ENCODE peak calls at places on chromosome 19, in six cellular contexts. R, H, D, U, T and M are unnamed samples.

GRCh38 chr19:49132974-49133609 is 13.7 kb downstream of the PPFIA3 start:
- DNase-seq in R (peak; percentile 87), H (no peak), D (no peak), U (no peak), T (no peak), M (no peak)

GRCh38 chr19:2711175-2711936 is 8.9 kb upstream of the GNG7 start:
- DNase-seq in R (peak; percentile 22), H (peak; percentile 95), D (peak; percentile 86), U (no peak), T (no peak), M (no peak)

GRCh38 chr19:10718205-10719196 is 622 bp downstream of the DNM2 start:
- DNase-seq in R (no peak), H (peak; percentile 28), D (peak; percentile 56), U (no peak), T (peak; percentile 31), M (no peak)

GRCh38 chr19:40530091-40530901 is 46.4 kb upstream of the SHKBP1 start:
- DNase-seq in R (peak; percentile 63), H (no peak), D (no peak), U (no peak), T (no peak), M (peak; percentile 72)

GRCh38 chr19:11137542-11138384 is 17.8 kb downstream of the SPC24 start:
- DNase-seq in R (peak; percentile 86), H (peak; percentile 84), D (peak; percentile 91), U (no peak), T (peak; percentile 91), M (peak; percentile 94)

GRCh38 chr19:2663920-2664571 is 38.4 kb downstream of the GNG7 start:
- DNase-seq in R (no peak), H (no peak), D (no peak), U (no peak), T (no peak), M (no peak)

GRCh38 chr19:2324220-2324948 is 4.0 kb downstream of the LSM7 start:
- DNase-seq in R (no peak), H (no peak), D (no peak), U (no peak), T (no peak), M (no peak)

GRCh38 chr19:8526345-8527062 is 12.5 kb upstream of the ZNF414 start:
- DNase-seq in R (peak; percentile 94), H (peak; percentile 88), D (peak; percentile 95), U (peak; percentile 54), T (peak; percentile 79), M (peak; percentile 92)

GRCh38 chr19:10431254-10431942 is 11.1 kb downstream of the PDE4A start:
- DNase-seq in R (no peak), H (no peak), D (no peak), U (no peak), T (peak; percentile 44), M (no peak)

GRCh38 chr19:41548954-41549688 is 26.8 kb upstream of the CEACAM21 start:
- DNase-seq in R (no peak), H (no peak), D (peak; percentile 8), U (no peak), T (no peak), M (peak; percentile 37)

DNA sequence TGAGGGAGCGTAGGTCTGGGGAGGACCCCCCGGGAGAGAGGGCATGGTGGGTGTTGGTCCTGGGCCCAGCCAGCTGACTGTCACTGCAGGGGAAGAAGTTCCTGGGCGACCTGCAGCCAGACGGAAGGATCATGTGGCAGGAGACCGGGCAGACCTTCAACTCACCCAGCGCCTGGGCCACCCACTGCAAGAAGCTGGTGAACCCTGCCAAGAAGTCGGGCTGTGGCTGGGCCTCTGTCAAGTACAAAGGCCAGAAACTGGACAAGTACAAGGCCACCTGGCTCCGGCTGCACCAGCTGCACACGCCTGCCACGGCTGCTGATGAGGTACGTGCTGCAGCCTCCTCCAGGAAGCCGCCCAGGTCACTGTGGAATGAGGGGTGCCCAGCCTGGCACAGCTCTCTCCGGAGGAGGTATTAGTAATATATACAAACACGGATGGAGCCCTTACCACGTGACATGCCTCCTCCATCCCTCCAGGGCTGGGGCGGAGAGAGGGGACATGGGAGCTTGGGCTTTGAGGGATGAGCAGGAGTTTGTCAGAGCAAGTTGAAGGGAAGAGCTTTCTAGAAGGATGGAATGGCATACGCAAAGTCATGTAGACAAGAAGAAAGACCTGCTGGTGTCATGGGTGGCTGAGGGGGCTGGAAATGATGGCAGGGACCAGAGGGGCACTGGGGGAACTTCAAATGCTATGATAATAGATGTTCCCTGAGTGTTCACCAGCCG is 2.5 kb downstream of the MPND start:
- DNase-seq in R (no peak), H (no peak), D (no peak), U (no peak), T (no peak), M (no peak)
- H3K14ac ChIP-seq in R (no peak overlapping the region), H (no peak overlapping the region), D (no peak overlapping the region), U (no peak overlapping the region), T (no peak overlapping the region), M (no peak overlapping the region)

GRCh38 chr19:392375-392970 is 16.5 kb downstream of the C2CD4C start:
- DNase-seq in R (no peak), H (no peak), D (no peak), U (no peak), T (no peak), M (no peak)

GRCh38 chr19:398719-399118 is 10.2 kb downstream of the C2CD4C start:
- DNase-seq in R (peak; percentile 13), H (no peak), D (no peak), U (no peak), T (no peak), M (no peak)

GRCh38 chr19:397941-398706 is 10.8 kb downstream of the C2CD4C start:
- DNase-seq in R (peak; percentile 18), H (no peak), D (no peak), U (no peak), T (no peak), M (no peak)

GRCh38 chr19:397321-397720 is 11.6 kb downstream of the C2CD4C start:
- DNase-seq in R (peak; percentile 30), H (no peak), D (no peak), U (no peak), T (no peak), M (no peak)

DNA sequence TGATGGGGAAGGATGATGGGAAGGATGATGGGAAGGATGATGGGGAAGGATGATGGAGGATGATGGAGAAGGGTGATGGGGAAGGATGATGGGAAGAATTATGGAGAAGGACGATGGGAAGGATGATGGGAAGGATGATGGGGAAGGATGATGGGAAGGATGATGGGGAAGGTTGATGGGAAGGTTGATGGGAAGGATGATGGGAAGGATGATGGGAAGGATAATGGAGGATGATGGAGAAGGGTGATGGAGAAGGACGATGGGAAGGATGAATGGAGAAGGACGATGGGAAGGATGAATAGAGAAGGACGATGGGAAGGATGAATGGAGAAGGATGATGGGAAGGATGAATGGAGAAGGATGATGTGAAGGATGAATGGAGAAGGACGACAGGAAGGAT is 13.5 kb downstream of the C2CD4C start:
- DNase-seq in R (no peak), H (no peak), D (no peak), U (no peak), T (no peak), M (no peak)
- H3K14ac ChIP-seq in R (no peak overlapping the region), H (no peak overlapping the region), D (no peak overlapping the region), U (no peak overlapping the region), T (no peak overlapping the region), M (no peak overlapping the region)

DNA sequence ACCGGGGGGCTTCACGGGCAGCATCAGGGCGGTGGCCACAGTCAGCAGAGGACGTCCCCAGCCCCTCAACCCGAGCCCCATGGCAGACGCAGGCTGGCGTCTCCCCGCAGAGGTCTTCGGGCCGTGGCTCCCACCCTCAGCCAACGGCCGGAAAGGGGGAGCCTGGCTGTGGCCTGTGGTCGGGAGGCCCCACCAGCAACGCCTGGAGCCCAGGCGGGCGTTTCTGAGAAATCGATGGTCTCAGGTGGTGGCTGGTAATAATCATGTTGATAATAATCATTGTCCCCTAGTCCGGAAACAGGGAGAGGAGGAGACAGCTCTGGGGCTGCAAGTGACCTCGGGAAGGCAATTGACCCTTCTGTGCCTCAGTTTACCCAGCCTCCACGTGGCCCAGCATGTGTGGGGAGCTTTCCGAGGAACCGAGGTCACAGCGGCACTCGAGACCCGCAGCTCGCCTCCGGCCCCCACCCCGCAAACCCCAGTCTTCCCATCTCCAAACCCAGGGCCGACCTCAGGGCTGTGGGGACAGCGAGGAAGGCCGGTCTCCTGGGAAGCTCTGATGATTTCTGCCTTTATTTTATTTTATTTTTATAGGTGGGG is at the start of gene PRSS57:
- DNase-seq in R (no peak), H (no peak), D (no peak), U (no peak), T (no peak), M (no peak)
- H3K14ac ChIP-seq in R (no peak within 1 kb of the TSS), H (no peak within 1 kb of the TSS), D (no peak within 1 kb of the TSS), U (no peak within 1 kb of the TSS), T (no peak within 1 kb of the TSS), M (peak within 1 kb of the TSS; percentile 38)

GRCh38 chr19:36054733-36055686 is at the start of gene WDR62:
- DNase-seq in R (peak; percentile 92), H (no peak), D (peak; percentile 95), U (no peak), T (peak; percentile 92), M (peak; percentile 94)
- H3K14ac ChIP-seq in R (peak within 1 kb of the TSS; percentile 69), H (peak within 1 kb of the TSS; percentile 90), D (peak within 1 kb of the TSS; percentile 85), U (no peak within 1 kb of the TSS), T (peak within 1 kb of the TSS; percentile 42), M (no peak within 1 kb of the TSS)

DNA sequence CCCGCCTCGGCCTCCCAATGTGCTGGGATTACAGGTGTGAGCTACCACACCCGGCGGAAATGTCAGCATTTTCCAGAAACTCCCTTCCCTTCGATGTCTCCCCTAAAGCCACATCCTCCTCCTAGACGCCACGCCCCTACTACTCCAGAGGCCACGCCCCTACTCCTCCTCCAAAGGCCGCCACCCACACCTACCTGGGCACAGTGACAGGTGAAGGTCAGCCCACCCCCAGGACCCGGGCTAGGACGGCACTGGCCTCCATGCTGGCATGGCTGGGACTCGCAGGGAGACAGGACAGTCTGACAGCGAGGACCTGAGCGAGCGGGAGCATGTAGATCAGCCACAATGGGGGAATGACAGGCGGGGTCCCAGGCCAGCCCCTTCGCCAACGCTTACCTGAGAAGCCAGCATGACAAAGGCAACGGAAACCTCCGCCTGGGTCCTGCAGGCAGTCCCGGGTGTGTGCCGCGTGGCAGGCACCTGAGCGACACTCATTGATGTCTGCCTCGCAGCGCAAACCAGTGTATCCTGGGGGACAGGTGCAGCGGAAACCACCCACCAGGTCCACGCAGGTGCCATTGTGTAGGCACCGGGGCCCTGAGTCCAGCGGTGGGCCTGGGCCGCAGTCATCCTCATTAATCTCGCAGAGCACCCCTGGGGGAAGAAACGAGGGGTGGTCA is 22.0 kb downstream of the NOTCH3 start:
- DNase-seq in R (peak; percentile 76), H (no peak), D (no peak), U (no peak), T (no peak), M (no peak)
- H3K14ac ChIP-seq in R (no peak overlapping the region), H (no peak overlapping the region), D (peak overlapping the region; percentile 22), U (no peak overlapping the region), T (no peak overlapping the region), M (no peak overlapping the region)

GRCh38 chr19:33075519-33075918 is 5.5 kb upstream of the GPATCH1 start:
- DNase-seq in R (no peak), H (no peak), D (no peak), U (no peak), T (no peak), M (no peak)
- H3K14ac ChIP-seq in R (no peak overlapping the region), H (no peak overlapping the region), D (no peak overlapping the region), U (no peak overlapping the region), T (no peak overlapping the region), M (no peak overlapping the region)